ENCODE peak calls at places on chromosome 10, in six cellular contexts. E is PC-9, M is neural progenitor cell, A is psoas muscle, T is mesothelial cell of epicardium, P is H9. V is an unnamed sample.

GRCh38 chr10:69728335-69728861 is 73.3 kb upstream of the COL13A1 start:
- DNase-seq in T (no peak), E (peak), M (no peak), A (no peak), P (peak), V (no peak)

GRCh38 chr10:49052069-49052468 is 63.3 kb downstream of the VSTM4 start:
- DNase-seq in P (no peak), E (no peak), M (no peak), T (no peak), A (no peak), V (no peak)

GRCh38 chr10:132713421-132714095 is 72.4 kb downstream of the NKX6-2 start:
- DNase-seq in P (no peak), M (no peak), A (peak), E (no peak), T (peak), V (no peak)

GRCh38 chr10:92891885-92892705 is 43.8 kb downstream of the EXOC6 start:
- DNase-seq in T (no peak), A (peak), M (no peak), E (peak), P (peak), V (no peak)

GRCh38 chr10:870564-871166 is 60.8 kb downstream of the LARP4B start:
- DNase-seq in E (no peak), M (no peak), T (no peak), A (no peak), P (no peak), V (no peak)

GRCh38 chr10:59025981-59026730 is 150.3 kb upstream of the PHYHIPL start:
- DNase-seq in A (no peak), P (peak), M (no peak), T (no peak), E (no peak), V (no peak)

GRCh38 chr10:94172332-94172731 is 178.6 kb downstream of the PLCE1 start:
- DNase-seq in P (no peak), T (no peak), E (no peak), M (no peak), A (no peak), V (no peak)

GRCh38 chr10:95388539-95388938 is 97.7 kb upstream of the PDLIM1 start:
- DNase-seq in T (no peak), M (no peak), E (peak), P (no peak), A (no peak), V (no peak)

GRCh38 chr10:51691135-51691534 is 8.3 kb downstream of the CSTF2T start:
- DNase-seq in P (no peak), A (no peak), E (peak), M (no peak), T (no peak), V (no peak)

GRCh38 chr10:114273910-114274309 is 34.9 kb downstream of the VWA2 start:
- DNase-seq in M (no peak), A (no peak), T (no peak), E (no peak), P (no peak), V (no peak)

GRCh38 chr10:104441601-104442000 is 88.0 kb downstream of the CFAP58 start:
- DNase-seq in T (no peak), E (no peak), A (no peak), P (no peak), M (no peak), V (no peak)

GRCh38 chr10:96685297-96685696 is 35.0 kb downstream of the PIK3AP1 start:
- DNase-seq in M (no peak), T (no peak), E (no peak), P (no peak), A (no peak), V (no peak)

GRCh38 chr10:116771891-116772290 is 29.5 kb upstream of the HSPA12A start:
- DNase-seq in E (no peak), M (no peak), A (no peak), P (no peak), T (no peak), V (no peak)

GRCh38 chr10:110837418-110838120 is 34.2 kb upstream of the PDCD4 start:
- DNase-seq in P (no peak), M (no peak), E (no peak), A (no peak), T (no peak), V (no peak)

GRCh38 chr10:128337860-128338378 is 211.7 kb upstream of the MKI67 start:
- DNase-seq in M (no peak), P (no peak), A (peak), E (no peak), T (no peak), V (no peak)

GRCh38 chr10:114404171-114405010 is at the start of gene AFAP1L2:
- DNase-seq in E (no peak), M (peak), T (no peak), A (peak), P (peak), V (no peak)

GRCh38 chr10:125113661-125114388 is 46.5 kb downstream of the CTBP2 start:
- DNase-seq in P (no peak), M (no peak), E (no peak), T (no peak), A (peak), V (no peak)

GRCh38 chr10:124648738-124649137 is 95.4 kb downstream of the FAM53B start:
- DNase-seq in M (no peak), P (no peak), T (peak), E (no peak), A (peak), V (no peak)

GRCh38 chr10:117464176-117464575 is 78.4 kb upstream of the EMX2 start:
- DNase-seq in M (no peak), T (no peak), P (no peak), E (no peak), A (no peak), V (no peak)

GRCh38 chr10:57341294-57341693 is 926.4 kb downstream of the IPMK start:
- DNase-seq in P (no peak), E (no peak), M (no peak), A (no peak), T (no peak), V (no peak)

GRCh38 chr10:6300106-6300783 is 97.5 kb downstream of the PFKFB3 start:
- DNase-seq in P (no peak), M (no peak), E (peak), T (no peak), A (no peak), V (no peak)

GRCh38 chr10:30574423-30574796 is 55.1 kb downstream of the LYZL2 start:
- DNase-seq in A (no peak), E (no peak), M (no peak), P (no peak), T (no peak), V (no peak)

GRCh38 chr10:19788075-19788686 is 28.1 kb upstream of the PLXDC2 start:
- DNase-seq in E (no peak), P (no peak), M (peak), T (no peak), A (no peak), V (no peak)

GRCh38 chr10:124678566-124679240 is 65.5 kb downstream of the FAM53B start:
- DNase-seq in M (no peak), P (no peak), A (peak), E (no peak), T (no peak), V (no peak)

GRCh38 chr10:95308389-95309302 is 17.8 kb upstream of the PDLIM1 start:
- DNase-seq in P (no peak), E (peak), A (peak), M (peak), T (no peak), V (no peak)

GRCh38 chr10:89086801-89087513 is 96.4 kb downstream of the FAS start:
- DNase-seq in P (peak), M (peak), T (no peak), A (peak), E (no peak), V (no peak)

GRCh38 chr10:119644215-119644826 is 6.9 kb upstream of the BAG3 start:
- DNase-seq in T (no peak), M (peak), E (no peak), P (peak), A (peak), V (no peak)

GRCh38 chr10:64159910-64160872 is 639.0 kb downstream of the REEP3 start:
- DNase-seq in M (peak), P (no peak), T (no peak), E (no peak), A (no peak), V (no peak)

GRCh38 chr10:13440709-13441061 is 88.1 kb downstream of the BEND7 start:
- DNase-seq in A (no peak), E (no peak), M (no peak), T (no peak), P (no peak), V (no peak)
- TF ChIP-seq CTCF in A (no peak), E (peak), M (no peak), T (peak), P (no peak), V (peak)

GRCh38 chr10:24884316-24884715 is 68.1 kb downstream of the PRTFDC1 start:
- DNase-seq in T (no peak), M (no peak), P (no peak), E (no peak), A (no peak), V (no peak)

GRCh38 chr10:24885551-24885950 is 66.9 kb downstream of the PRTFDC1 start:
- DNase-seq in P (no peak), M (no peak), T (no peak), E (no peak), A (no peak), V (no peak)

GRCh38 chr10:24882047-24882698 is 70.2 kb downstream of the PRTFDC1 start:
- DNase-seq in E (no peak), T (no peak), P (no peak), M (no peak), A (no peak), V (no peak)

GRCh38 chr10:24886281-24886680 is 66.1 kb downstream of the PRTFDC1 start:
- DNase-seq in A (no peak), P (no peak), T (no peak), E (peak), M (no peak), V (no peak)

GRCh38 chr10:24884793-24885192 is 67.6 kb downstream of the PRTFDC1 start:
- DNase-seq in T (no peak), E (no peak), A (no peak), M (no peak), P (peak), V (no peak)
- TF ChIP-seq CTCF in T (no peak), E (no peak), A (no peak), M (no peak), P (peak), V (no peak)

GRCh38 chr10:60735244-60735643 is 43.0 kb upstream of the CDK1 start:
- DNase-seq in A (no peak), T (no peak), E (no peak), P (peak), M (no peak), V (no peak)

GRCh38 chr10:60734226-60734625 is 44.1 kb upstream of the CDK1 start:
- DNase-seq in E (no peak), M (no peak), A (no peak), P (no peak), T (no peak), V (no peak)

GRCh38 chr10:60732240-60733188 is 45.8 kb upstream of the CDK1 start:
- DNase-seq in P (peak), A (peak), E (peak), M (peak), T (no peak), V (peak)

GRCh38 chr10:60733826-60734225 is 44.5 kb upstream of the CDK1 start:
- DNase-seq in M (no peak), P (no peak), E (no peak), A (no peak), T (no peak), V (no peak)

GRCh38 chr10:60733189-60733815 is 45.0 kb upstream of the CDK1 start:
- DNase-seq in E (peak), A (peak), M (peak), P (peak), T (peak), V (peak)
- TF ChIP-seq CTCF in E (peak), A (peak), M (peak), P (peak), T (peak), V (peak)

DNA sequence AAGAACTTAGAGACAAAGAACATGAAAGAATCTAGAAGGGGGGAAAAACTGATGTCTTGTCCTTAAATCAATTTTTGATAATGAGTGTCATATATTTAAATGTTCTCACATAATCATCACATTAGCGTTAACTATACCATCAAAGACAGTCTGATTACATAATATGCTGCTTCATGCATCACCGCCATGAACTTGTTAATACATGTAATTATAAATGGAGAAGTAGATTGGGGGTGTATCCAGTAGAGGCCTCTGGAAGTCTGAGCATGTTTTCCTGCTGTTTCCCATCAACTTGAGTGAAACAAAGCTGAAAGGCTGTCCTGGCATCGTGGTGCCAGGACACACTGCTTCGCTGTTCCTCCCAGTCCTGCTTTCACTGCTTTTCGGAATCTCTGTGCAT is 48.2 kb downstream of the PRLHR start:
- DNase-seq in P (no peak), T (no peak), M (no peak), A (no peak), E (no peak), V (no peak)
- TF ChIP-seq CTCF in P (no peak), T (no peak), M (no peak), A (no peak), E (no peak), V (no peak)

DNA sequence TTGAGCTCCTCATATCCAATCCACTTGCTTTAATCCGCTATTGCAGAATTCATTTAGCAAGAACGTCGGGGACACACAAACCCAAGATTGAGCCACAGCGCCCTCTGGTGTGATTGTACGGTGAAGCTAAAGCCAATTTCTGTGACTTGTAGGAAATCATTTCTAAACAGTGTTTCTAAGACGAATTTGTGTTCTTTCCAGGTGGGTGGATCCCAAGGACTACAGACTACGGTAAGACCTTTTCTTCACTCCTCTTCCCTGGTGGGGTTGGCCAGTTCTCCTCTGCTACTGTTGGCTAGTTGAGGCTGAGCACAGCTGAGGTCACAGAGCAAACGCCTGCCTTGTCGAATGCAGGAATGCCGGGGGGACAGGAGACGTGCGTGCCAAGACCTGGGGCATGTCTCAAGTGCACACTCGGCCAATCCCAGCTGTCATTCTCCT is 5.2 kb downstream of the DMBT1 start:
- DNase-seq in A (peak), P (peak), M (peak), E (no peak), T (peak), V (peak)
- TF ChIP-seq CTCF in A (peak), P (peak), M (peak), E (peak), T (peak), V (peak)

GRCh38 chr10:47182934-47183725 is 116.9 kb upstream of the GDF10 start:
- DNase-seq in A (no peak), P (no peak), E (no peak), M (no peak), T (no peak), V (no peak)

GRCh38 chr10:47183726-47184084 is 116.3 kb upstream of the GDF10 start:
- DNase-seq in M (no peak), T (no peak), E (no peak), A (no peak), P (no peak), V (no peak)

GRCh38 chr10:47178537-47179290 is 121.3 kb upstream of the GDF10 start:
- DNase-seq in A (no peak), T (no peak), P (no peak), M (no peak), E (no peak), V (no peak)

GRCh38 chr10:47179291-47179647 is 120.7 kb upstream of the GDF10 start:
- DNase-seq in A (no peak), P (no peak), M (no peak), T (no peak), E (no peak), V (no peak)

GRCh38 chr10:47181057-47181849 is 118.7 kb upstream of the GDF10 start:
- DNase-seq in T (no peak), E (no peak), P (no peak), M (peak), A (no peak), V (no peak)
- TF ChIP-seq CTCF in T (no peak), E (no peak), P (no peak), M (no peak), A (no peak), V (no peak)

GRCh38 chr10:47266602-47267001 is 33.4 kb upstream of the GDF10 start:
- DNase-seq in P (no peak), A (no peak), E (no peak), T (no peak), M (no peak), V (no peak)

GRCh38 chr10:47264797-47265281 is 35.2 kb upstream of the GDF10 start:
- DNase-seq in A (no peak), T (no peak), P (no peak), M (no peak), E (no peak), V (no peak)

GRCh38 chr10:47268696-47269095 is 31.3 kb upstream of the GDF10 start:
- DNase-seq in A (no peak), M (no peak), E (no peak), P (no peak), T (no peak), V (no peak)

DNA sequence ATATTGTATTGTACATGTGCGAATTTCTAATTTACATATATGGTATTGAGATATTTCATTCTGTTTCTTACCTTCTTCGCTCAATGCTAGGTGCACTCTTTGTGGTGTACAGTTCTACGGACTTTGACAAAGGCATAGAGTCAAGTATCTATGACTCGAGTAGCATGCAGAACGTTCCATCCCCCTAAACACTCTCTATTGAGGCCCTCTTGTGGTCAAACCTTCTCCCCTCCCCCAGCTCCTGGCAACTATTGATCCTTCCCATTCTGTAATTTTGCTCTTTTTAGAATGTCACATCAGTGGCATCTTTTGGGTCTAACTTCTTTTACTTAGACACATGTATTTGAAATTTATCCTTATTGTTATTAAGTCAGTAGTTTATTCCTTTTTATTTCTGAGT is 30.7 kb upstream of the GDF10 start:
- DNase-seq in A (no peak), M (no peak), E (no peak), T (no peak), P (no peak), V (no peak)
- TF ChIP-seq CTCF in A (peak), M (peak), E (no peak), T (no peak), P (peak), V (peak)

GRCh38 chr10:84237199-84238051 is 3.9 kb downstream of the LRIT1 start:
- DNase-seq in T (no peak), P (peak), A (no peak), M (peak), E (no peak), V (no peak)
- TF ChIP-seq CTCF in T (peak), P (peak), A (no peak), M (peak), E (no peak), V (peak)

DNA sequence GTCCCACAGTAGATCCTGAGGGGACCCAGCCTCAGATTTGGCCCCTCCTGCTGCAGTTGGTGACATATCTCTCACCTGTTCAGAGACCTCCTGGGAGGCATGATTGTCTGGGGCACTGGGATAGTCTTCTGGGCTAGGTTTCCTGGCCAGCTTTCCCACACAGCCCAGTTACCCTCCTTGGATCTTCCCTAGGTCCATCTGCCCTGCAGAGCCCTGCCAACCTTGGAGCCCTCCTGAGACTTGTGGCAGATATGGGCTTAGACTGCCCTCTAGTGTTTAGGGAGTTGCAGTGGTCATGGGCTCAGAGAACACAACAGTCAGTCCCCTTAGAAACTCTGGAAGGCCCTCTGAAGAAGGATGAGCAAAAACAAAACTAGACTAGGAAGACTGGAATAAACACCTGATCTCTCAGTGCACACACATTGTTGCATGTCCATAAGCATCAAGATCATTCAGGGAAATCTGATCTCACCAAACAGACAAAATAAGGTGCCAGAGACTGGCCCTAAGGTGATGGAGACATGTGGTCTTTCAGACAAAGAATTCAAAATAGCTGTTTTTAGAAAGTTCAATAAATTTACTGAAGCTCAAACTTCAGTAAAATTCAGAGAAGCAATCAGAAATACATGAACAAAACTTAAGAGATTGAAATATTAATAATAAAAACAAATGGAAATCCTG is 324.6 kb downstream of the ATRNL1 start:
- DNase-seq in A (no peak), M (peak), T (no peak), P (peak), E (no peak), V (no peak)
- TF ChIP-seq CTCF in A (no peak), M (peak), T (no peak), P (peak), E (peak), V (peak)

GRCh38 chr10:112535432-112536038 is 88.5 kb downstream of the VTI1A start:
- DNase-seq in M (no peak), P (no peak), A (no peak), E (no peak), T (no peak), V (no peak)
- TF ChIP-seq CTCF in M (no peak), P (no peak), A (no peak), E (no peak), T (no peak), V (no peak)

V was measured in type B pancreatic cell.